ENCODE peak calls at places on chromosomes 4 and X, in five cellular contexts. S is Peyer's patch, O is adrenal gland, H is sigmoid colon, Z is body of pancreas. J is an unnamed sample.

GRCh38 chr4:25113915-25114904 is 46.0 kb downstream of the SEPSECS start:
- DNase-seq in S (no peak), O (no peak), H (no peak), Z (no peak), J (no peak)

GRCh38 chr4:106142616-106143015 is 173.4 kb downstream of the TBCK start:
- DNase-seq in S (no peak), O (no peak), H (no peak), Z (no peak), J (no peak)

GRCh38 chr4:124144302-124144701 is 568.2 kb downstream of the ANKRD50 start:
- DNase-seq in S (no peak), O (no peak), H (no peak), Z (no peak), J (no peak)

GRCh38 chrX:103503163-103503852 is 16.0 kb downstream of the RAB40A start:
- DNase-seq in S (no peak), O (no peak), H (no peak), Z (no peak), J (peak; percentile 8)

GRCh38 chr4:188781655-188782054 is 642.4 kb downstream of the TRIML1 start:
- DNase-seq in S (no peak), O (no peak), H (no peak), Z (peak; percentile 6), J (no peak)

GRCh38 chr4:165560941-165561340 is 182.1 kb downstream of the CPE start:
- DNase-seq in S (no peak), O (no peak), H (no peak), Z (no peak), J (no peak)

GRCh38 chr4:38723726-38724506 is 58.9 kb downstream of the TLR10 start:
- DNase-seq in S (no peak), O (no peak), H (no peak), Z (no peak), J (no peak)

GRCh38 chrX:48021026-48021900 is 14.5 kb downstream of the SPACA5 start:
- DNase-seq in S (peak; percentile 83), O (peak; percentile 83), H (peak; percentile 78), Z (peak; percentile 78), J (no peak)

GRCh38 chr4:74588350-74588749 is 143.4 kb downstream of the AREG start:
- DNase-seq in S (no peak), O (no peak), H (no peak), Z (no peak), J (no peak)

GRCh38 chr4:74583757-74584156 is 138.8 kb downstream of the AREG start:
- DNase-seq in S (no peak), O (no peak), H (no peak), Z (no peak), J (no peak)

GRCh38 chr4:74578329-74578728 is 133.4 kb downstream of the AREG start:
- DNase-seq in S (no peak), O (no peak), H (no peak), Z (no peak), J (no peak)

GRCh38 chr4:74583066-74583700 is 138.2 kb downstream of the AREG start:
- DNase-seq in S (no peak), O (no peak), H (no peak), Z (no peak), J (no peak)
- TF ChIP-seq POLR2A in S (no peak), O (no peak), H (no peak), Z (no peak), J (no peak)

DNA sequence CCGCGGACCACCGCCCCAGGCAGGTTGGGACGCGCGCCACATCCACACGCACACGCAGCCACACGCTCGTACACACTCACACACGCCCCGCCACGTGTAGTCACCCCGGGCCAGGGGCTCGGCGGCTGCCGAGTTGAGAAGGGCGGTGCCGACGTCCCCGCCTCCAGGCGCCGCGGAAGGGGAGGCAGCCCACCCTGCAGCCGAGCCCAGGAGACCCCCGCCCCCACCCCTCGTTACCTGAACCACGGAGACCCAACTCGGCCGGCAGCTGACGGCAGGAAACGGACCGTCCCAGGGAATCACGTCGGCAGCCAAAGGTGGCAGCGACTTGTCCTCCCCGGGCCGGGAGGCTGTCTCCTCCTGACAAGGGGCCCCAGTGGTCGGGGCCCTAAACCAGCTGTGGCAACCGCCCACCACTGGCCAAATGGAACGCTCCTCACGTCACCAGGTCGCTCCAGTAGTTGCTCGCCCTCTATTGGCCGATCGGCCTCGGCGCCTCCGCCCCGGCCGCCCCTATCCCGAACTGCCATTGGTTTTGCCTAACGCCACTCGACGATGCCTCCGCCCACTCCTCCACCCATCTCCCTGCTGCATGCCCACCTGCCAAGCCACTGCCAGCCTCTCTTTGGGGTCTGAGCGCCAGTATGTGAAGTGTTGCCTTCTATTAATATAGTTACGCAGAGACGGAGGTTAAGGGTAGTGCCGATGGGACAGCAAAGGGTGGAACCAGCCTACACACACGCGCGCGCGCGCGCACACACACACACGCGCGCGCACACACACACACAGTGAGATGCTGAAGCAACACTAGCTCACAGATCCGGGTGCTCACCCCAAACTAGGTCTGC is at the start of gene ZDHHC9:
- DNase-seq in S (peak; percentile 94), O (peak; percentile 90), H (peak; percentile 93), Z (peak; percentile 88), J (peak; percentile 75)
- TF ChIP-seq POLR2A in S (peak; percentile 16), O (no peak), H (peak; percentile 31), Z (peak; percentile 49), J (peak; percentile 20)

DNA sequence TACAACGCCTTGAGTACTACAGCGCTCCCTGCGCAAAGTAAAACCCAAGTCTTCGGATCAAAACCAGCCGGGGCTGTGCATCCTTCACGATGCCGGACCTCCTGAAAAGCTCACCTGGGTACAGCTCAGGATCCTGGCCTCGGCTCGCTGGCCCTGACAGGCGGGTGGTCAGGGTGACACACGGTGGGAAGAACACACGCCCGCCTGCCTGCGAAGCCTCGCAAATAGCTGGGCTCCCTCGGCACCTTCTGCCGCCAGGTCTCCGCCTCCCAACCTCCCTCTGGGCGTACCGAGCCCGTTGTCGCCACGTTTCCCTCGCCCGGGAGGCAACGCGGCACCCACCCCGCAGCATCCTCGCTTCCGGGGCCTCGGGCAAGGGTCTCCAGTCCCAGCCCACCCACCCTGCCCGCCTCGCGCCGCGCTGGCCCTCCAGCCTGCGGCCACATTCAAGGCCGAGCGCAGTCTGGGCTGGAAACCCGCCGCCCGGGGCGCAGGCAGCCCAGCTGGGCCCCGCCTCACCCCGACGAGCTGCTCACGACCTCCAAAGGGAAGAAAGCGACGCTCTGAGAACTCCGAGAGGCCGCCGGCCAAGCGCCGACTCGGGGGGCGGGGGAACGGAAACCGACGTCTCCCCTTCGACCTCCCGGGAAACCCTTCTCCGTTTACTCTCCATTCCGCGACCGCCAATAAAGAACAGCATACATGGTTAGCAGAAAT is 542 bp downstream of the PPM1K start:
- DNase-seq in S (peak; percentile 82), O (peak; percentile 72), H (peak; percentile 82), Z (peak; percentile 77), J (peak; percentile 23)
- TF ChIP-seq POLR2A in S (no peak), O (no peak), H (no peak), Z (peak; percentile 63), J (peak; percentile 5)

GRCh38 chr4:74975082-74975481 is 42.2 kb downstream of the PARM1 start:
- DNase-seq in S (no peak), O (no peak), H (no peak), Z (no peak), J (no peak)
- TF ChIP-seq POLR2A in S (no peak), O (no peak), H (no peak), Z (no peak), J (no peak)

DNA sequence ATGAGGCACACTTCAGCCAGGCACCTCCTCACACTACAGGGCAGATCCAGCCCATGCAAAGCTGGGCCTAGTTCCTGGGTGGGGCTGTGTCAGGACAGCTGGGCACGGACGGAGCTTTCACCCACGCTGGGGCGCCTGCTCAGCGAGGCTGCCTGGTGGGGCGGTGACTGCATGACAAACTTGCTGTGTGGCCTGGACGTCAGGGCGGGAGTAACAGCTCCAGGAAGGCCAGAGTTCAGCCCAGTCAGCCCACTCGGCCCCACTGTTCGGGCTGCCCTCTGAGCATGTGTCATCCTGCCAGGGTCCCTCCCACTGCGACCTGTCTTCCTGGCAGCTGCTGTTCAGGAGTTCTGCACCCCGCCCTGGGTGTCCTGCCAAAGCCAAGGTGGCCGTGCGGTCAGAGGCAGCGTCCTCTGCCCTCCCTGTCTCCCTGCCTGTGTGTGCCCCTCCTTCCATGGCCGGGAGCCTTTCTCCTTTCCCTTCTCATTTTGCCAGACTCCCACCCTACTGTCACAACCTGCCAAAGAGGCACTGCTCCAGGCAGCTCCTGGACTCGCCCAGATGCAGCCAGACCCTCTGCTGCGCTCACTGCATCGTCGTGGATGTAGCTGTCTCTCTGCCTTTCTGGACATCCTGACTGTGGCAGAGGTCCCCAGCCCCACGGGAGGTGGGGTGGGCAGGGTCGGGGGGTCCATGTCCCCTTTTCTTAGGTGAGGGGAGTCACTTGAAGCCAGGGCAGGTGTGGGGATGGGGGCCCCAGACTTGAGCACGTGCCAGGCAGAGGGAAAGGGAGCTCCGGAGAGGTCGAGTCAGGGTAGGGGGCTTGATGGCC is 33.0 kb upstream of the KIAA0232 start:
- DNase-seq in S (peak; percentile 93), O (peak; percentile 47), H (peak; percentile 75), Z (peak; percentile 63), J (peak; percentile 87)
- TF ChIP-seq POLR2A in S (peak; percentile 82), O (no peak), H (no peak), Z (peak; percentile 36), J (no peak)

GRCh38 chr4:37656649-37657048 is 29.5 kb downstream of the RELL1 start:
- DNase-seq in S (no peak), O (no peak), H (no peak), Z (no peak), J (no peak)
- TF ChIP-seq POLR2A in S (no peak), O (no peak), H (no peak), Z (no peak), J (no peak)

J was measured in H54.